ENCODE peak calls at places on chromosome X, in eight cellular contexts. One of them, this sample, is unnamed.
A peak's percentile ranks its signal among the peaks of the same experiment; 100 is the strongest.

GRCh38 chrX:115467961-115468360 is 93.0 kb upstream of the PLS3 start:
- DNase-seq in psoas muscle: no peak
- DNase-seq in testis: no peak
- DNase-seq in CD8-positive, alpha-beta T cell: no peak
- DNase-seq in right cardiac atrium: no peak
- DNase-seq in PC-3: no peak
- DNase-seq in adrenal gland: no peak
- DNase-seq in tibial artery: no peak
- DNase-seq in this sample: no peak

GRCh38 chrX:11756354-11757318 is 1.4 kb upstream of the MSL3 start:
- DNase-seq in psoas muscle: no peak
- DNase-seq in testis: no peak
- DNase-seq in CD8-positive, alpha-beta T cell: no peak
- DNase-seq in right cardiac atrium: no peak
- DNase-seq in PC-3: peak; percentile 56
- DNase-seq in adrenal gland: no peak
- DNase-seq in tibial artery: no peak
- DNase-seq in this sample: no peak

GRCh38 chrX:56728321-56728720 is 722 bp upstream of the NBDY start:
- DNase-seq in psoas muscle: no peak
- DNase-seq in testis: no peak
- DNase-seq in CD8-positive, alpha-beta T cell: no peak
- DNase-seq in right cardiac atrium: no peak
- DNase-seq in PC-3: peak; percentile 17
- DNase-seq in adrenal gland: no peak
- DNase-seq in tibial artery: no peak
- DNase-seq in this sample: no peak

GRCh38 chrX:109845996-109846395 is 112.9 kb upstream of the ACSL4 start:
- DNase-seq in psoas muscle: no peak
- DNase-seq in testis: no peak
- DNase-seq in CD8-positive, alpha-beta T cell: no peak
- DNase-seq in right cardiac atrium: no peak
- DNase-seq in PC-3: no peak
- DNase-seq in adrenal gland: no peak
- DNase-seq in tibial artery: no peak
- DNase-seq in this sample: no peak

GRCh38 chrX:141724186-141724585 is 25.6 kb upstream of the SPANXD start:
- DNase-seq in psoas muscle: no peak
- DNase-seq in testis: no peak
- DNase-seq in CD8-positive, alpha-beta T cell: no peak
- DNase-seq in right cardiac atrium: no peak
- DNase-seq in PC-3: no peak
- DNase-seq in adrenal gland: no peak
- DNase-seq in tibial artery: no peak
- DNase-seq in this sample: no peak

GRCh38 chrX:99051639-99052038 is 1358.4 kb downstream of the PCDH19 start:
- DNase-seq in psoas muscle: no peak
- DNase-seq in testis: no peak
- DNase-seq in CD8-positive, alpha-beta T cell: no peak
- DNase-seq in right cardiac atrium: no peak
- DNase-seq in PC-3: no peak
- DNase-seq in adrenal gland: no peak
- DNase-seq in tibial artery: no peak
- DNase-seq in this sample: no peak

GRCh38 chrX:97844943-97845342 is 961.2 kb downstream of the RPA4 start:
- DNase-seq in psoas muscle: no peak
- DNase-seq in testis: no peak
- DNase-seq in CD8-positive, alpha-beta T cell: no peak
- DNase-seq in right cardiac atrium: peak; percentile 28
- DNase-seq in PC-3: no peak
- DNase-seq in adrenal gland: no peak
- DNase-seq in tibial artery: no peak
- DNase-seq in this sample: no peak

GRCh38 chrX:114267127-114267526 is 316.8 kb upstream of the HTR2C start:
- DNase-seq in psoas muscle: no peak
- DNase-seq in testis: no peak
- DNase-seq in CD8-positive, alpha-beta T cell: no peak
- DNase-seq in right cardiac atrium: no peak
- DNase-seq in PC-3: no peak
- DNase-seq in adrenal gland: no peak
- DNase-seq in tibial artery: no peak
- DNase-seq in this sample: no peak

GRCh38 chrX:135112096-135112729 is 8.1 kb downstream of the ETDB start:
- DNase-seq in psoas muscle: no peak
- DNase-seq in testis: peak; percentile 31
- DNase-seq in CD8-positive, alpha-beta T cell: no peak
- DNase-seq in right cardiac atrium: no peak
- DNase-seq in PC-3: peak; percentile 62
- DNase-seq in adrenal gland: peak; percentile 44
- DNase-seq in tibial artery: no peak
- DNase-seq in this sample: no peak

GRCh38 chrX:20383487-20383886 is 116.8 kb upstream of the RPS6KA3 start:
- DNase-seq in psoas muscle: no peak
- DNase-seq in testis: no peak
- DNase-seq in CD8-positive, alpha-beta T cell: no peak
- DNase-seq in right cardiac atrium: no peak
- DNase-seq in PC-3: no peak
- DNase-seq in adrenal gland: no peak
- DNase-seq in tibial artery: no peak
- DNase-seq in this sample: no peak

GRCh38 chrX:17846045-17846444 is 15.1 kb downstream of the RAI2 start:
- DNase-seq in psoas muscle: no peak
- DNase-seq in testis: no peak
- DNase-seq in CD8-positive, alpha-beta T cell: no peak
- DNase-seq in right cardiac atrium: no peak
- DNase-seq in PC-3: peak; percentile 57
- DNase-seq in adrenal gland: peak; percentile 28
- DNase-seq in tibial artery: no peak
- DNase-seq in this sample: no peak

GRCh38 chrX:94058728-94059382 is 384.8 kb downstream of the FAM133A start:
- DNase-seq in psoas muscle: no peak
- DNase-seq in testis: peak; percentile 48
- DNase-seq in CD8-positive, alpha-beta T cell: no peak
- DNase-seq in right cardiac atrium: no peak
- DNase-seq in PC-3: peak; percentile 39
- DNase-seq in adrenal gland: peak; percentile 27
- DNase-seq in tibial artery: no peak
- DNase-seq in this sample: no peak

GRCh38 chrX:120446503-120446902 is 22.6 kb downstream of the LAMP2 start:
- DNase-seq in psoas muscle: no peak
- DNase-seq in testis: no peak
- DNase-seq in CD8-positive, alpha-beta T cell: no peak
- DNase-seq in right cardiac atrium: no peak
- DNase-seq in PC-3: peak; percentile 46
- DNase-seq in adrenal gland: no peak
- DNase-seq in tibial artery: no peak
- DNase-seq in this sample: no peak

GRCh38 chrX:21740329-21741274 is 17.3 kb downstream of the SMPX start:
- DNase-seq in psoas muscle: peak; percentile 70
- DNase-seq in testis: no peak
- DNase-seq in CD8-positive, alpha-beta T cell: no peak
- DNase-seq in right cardiac atrium: peak; percentile 68
- DNase-seq in PC-3: no peak
- DNase-seq in adrenal gland: no peak
- DNase-seq in tibial artery: peak; percentile 48
- DNase-seq in this sample: no peak

GRCh38 chrX:56761167-56761566 is 32.1 kb downstream of the NBDY start:
- DNase-seq in psoas muscle: peak; percentile 47
- DNase-seq in testis: no peak
- DNase-seq in CD8-positive, alpha-beta T cell: peak; percentile 47
- DNase-seq in right cardiac atrium: no peak
- DNase-seq in PC-3: no peak
- DNase-seq in adrenal gland: no peak
- DNase-seq in tibial artery: no peak
- DNase-seq in this sample: no peak

GRCh38 chrX:101450052-101450451 is 35.2 kb upstream of the ARMCX4 start:
- DNase-seq in psoas muscle: no peak
- DNase-seq in testis: no peak
- DNase-seq in CD8-positive, alpha-beta T cell: no peak
- DNase-seq in right cardiac atrium: no peak
- DNase-seq in PC-3: no peak
- DNase-seq in adrenal gland: no peak
- DNase-seq in tibial artery: no peak
- DNase-seq in this sample: no peak

GRCh38 chrX:48961585-48962091 is 4.2 kb upstream of the OTUD5 start:
- DNase-seq in psoas muscle: no peak
- DNase-seq in testis: peak; percentile 59
- DNase-seq in CD8-positive, alpha-beta T cell: no peak
- DNase-seq in right cardiac atrium: peak; percentile 61
- DNase-seq in PC-3: no peak
- DNase-seq in adrenal gland: peak; percentile 46
- DNase-seq in tibial artery: peak; percentile 29
- DNase-seq in this sample: no peak

GRCh38 chrX:107713205-107714195 is 62.1 kb downstream of the TSC22D3 start:
- DNase-seq in psoas muscle: peak; percentile 56
- DNase-seq in testis: peak; percentile 18
- DNase-seq in CD8-positive, alpha-beta T cell: no peak
- DNase-seq in right cardiac atrium: no peak
- DNase-seq in PC-3: no peak
- DNase-seq in adrenal gland: peak; percentile 34
- DNase-seq in tibial artery: no peak
- DNase-seq in this sample: no peak
- H3K4me1 ChIP-seq in psoas muscle: peaks cover 29% of the 10 kb centered on the region
- H3K4me1 ChIP-seq in testis: peaks cover 15% of the 10 kb centered on the region
- H3K4me1 ChIP-seq in CD8-positive, alpha-beta T cell: peaks cover 61% of the 10 kb centered on the region
- H3K4me1 ChIP-seq in right cardiac atrium: peaks cover 9% of the 10 kb centered on the region
- H3K4me1 ChIP-seq in PC-3: peaks cover 29% of the 10 kb centered on the region
- H3K4me1 ChIP-seq in adrenal gland: peaks cover 39% of the 10 kb centered on the region
- H3K4me1 ChIP-seq in tibial artery: peaks cover 13% of the 10 kb centered on the region
- H3K4me1 ChIP-seq in this sample: peaks cover 18% of the 10 kb centered on the region

GRCh38 chrX:25004040-25004439 is 11.7 kb downstream of the ARX start:
- DNase-seq in psoas muscle: no peak
- DNase-seq in testis: no peak
- DNase-seq in CD8-positive, alpha-beta T cell: no peak
- DNase-seq in right cardiac atrium: no peak
- DNase-seq in PC-3: no peak
- DNase-seq in adrenal gland: no peak
- DNase-seq in tibial artery: no peak
- DNase-seq in this sample: no peak

GRCh38 chrX:25004485-25005032 is 11.2 kb downstream of the ARX start:
- DNase-seq in psoas muscle: no peak
- DNase-seq in testis: no peak
- DNase-seq in CD8-positive, alpha-beta T cell: no peak
- DNase-seq in right cardiac atrium: no peak
- DNase-seq in PC-3: no peak
- DNase-seq in adrenal gland: no peak
- DNase-seq in tibial artery: no peak
- DNase-seq in this sample: no peak

GRCh38 chrX:25001808-25002657 is 13.7 kb downstream of the ARX start:
- DNase-seq in psoas muscle: no peak
- DNase-seq in testis: no peak
- DNase-seq in CD8-positive, alpha-beta T cell: no peak
- DNase-seq in right cardiac atrium: peak; percentile 31
- DNase-seq in PC-3: no peak
- DNase-seq in adrenal gland: no peak
- DNase-seq in tibial artery: no peak
- DNase-seq in this sample: no peak

GRCh38 chrX:25003066-25003849 is 12.5 kb downstream of the ARX start:
- DNase-seq in psoas muscle: no peak
- DNase-seq in testis: no peak
- DNase-seq in CD8-positive, alpha-beta T cell: no peak
- DNase-seq in right cardiac atrium: peak; percentile 17
- DNase-seq in PC-3: no peak
- DNase-seq in adrenal gland: no peak
- DNase-seq in tibial artery: no peak
- DNase-seq in this sample: no peak

GRCh38 chrX:25002658-25003015 is 13.1 kb downstream of the ARX start:
- DNase-seq in psoas muscle: no peak
- DNase-seq in testis: no peak
- DNase-seq in CD8-positive, alpha-beta T cell: no peak
- DNase-seq in right cardiac atrium: peak; percentile 22
- DNase-seq in PC-3: no peak
- DNase-seq in adrenal gland: no peak
- DNase-seq in tibial artery: no peak
- DNase-seq in this sample: no peak
- H3K4me3 ChIP-seq in psoas muscle: no peak overlapping the region
- H3K4me3 ChIP-seq in testis: peak overlapping the region; percentile 37
- H3K4me3 ChIP-seq in CD8-positive, alpha-beta T cell: no peak overlapping the region
- H3K4me3 ChIP-seq in right cardiac atrium: peak overlapping the region; percentile 30
- H3K4me3 ChIP-seq in PC-3: no peak overlapping the region
- H3K4me3 ChIP-seq in adrenal gland: no peak overlapping the region
- H3K4me3 ChIP-seq in tibial artery: no peak overlapping the region
- H3K4me3 ChIP-seq in this sample: peak overlapping the region; percentile 29

DNA sequence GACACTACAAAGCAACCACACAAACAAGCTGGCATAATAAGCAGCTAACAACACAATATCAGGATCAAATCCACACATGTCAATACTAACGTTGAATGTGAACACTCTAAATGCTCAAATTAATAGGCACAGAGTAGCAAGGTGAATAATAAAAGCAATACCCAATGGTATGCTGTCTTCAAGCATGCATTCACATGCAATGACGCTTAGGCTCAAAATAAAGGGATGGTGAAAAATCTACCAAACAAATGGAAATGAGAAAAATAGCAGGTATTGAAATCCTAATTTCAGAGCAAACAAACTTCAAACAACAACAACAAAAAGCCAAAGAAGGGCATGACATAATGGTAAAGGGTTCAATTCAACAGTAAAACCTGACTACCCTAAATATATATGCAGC is 74.0 kb upstream of the FAM47B start:
- DNase-seq in psoas muscle: no peak
- DNase-seq in testis: no peak
- DNase-seq in CD8-positive, alpha-beta T cell: no peak
- DNase-seq in right cardiac atrium: no peak
- DNase-seq in PC-3: no peak
- DNase-seq in adrenal gland: no peak
- DNase-seq in tibial artery: no peak
- DNase-seq in this sample: no peak
- H3K4me1 ChIP-seq in psoas muscle: no peaks in the 10 kb centered on the region
- H3K4me1 ChIP-seq in testis: no peaks in the 10 kb centered on the region
- H3K4me1 ChIP-seq in CD8-positive, alpha-beta T cell: no peaks in the 10 kb centered on the region
- H3K4me1 ChIP-seq in right cardiac atrium: no peaks in the 10 kb centered on the region
- H3K4me1 ChIP-seq in PC-3: peaks cover 9% of the 10 kb centered on the region
- H3K4me1 ChIP-seq in adrenal gland: no peaks in the 10 kb centered on the region
- H3K4me1 ChIP-seq in tibial artery: no peaks in the 10 kb centered on the region
- H3K4me1 ChIP-seq in this sample: no peaks in the 10 kb centered on the region

GRCh38 chrX:74535633-74536141 is 78.7 kb downstream of the RLIM start:
- DNase-seq in psoas muscle: peak; percentile 92
- DNase-seq in testis: peak; percentile 70
- DNase-seq in CD8-positive, alpha-beta T cell: peak; percentile 59
- DNase-seq in right cardiac atrium: peak; percentile 89
- DNase-seq in PC-3: peak; percentile 66
- DNase-seq in adrenal gland: peak; percentile 69
- DNase-seq in tibial artery: peak; percentile 61
- DNase-seq in this sample: peak; percentile 6

GRCh38 chrX:74536142-74537010 is 78.0 kb downstream of the RLIM start:
- DNase-seq in psoas muscle: peak; percentile 91
- DNase-seq in testis: peak; percentile 79
- DNase-seq in CD8-positive, alpha-beta T cell: peak; percentile 53
- DNase-seq in right cardiac atrium: peak; percentile 95
- DNase-seq in PC-3: peak; percentile 78
- DNase-seq in adrenal gland: peak; percentile 88
- DNase-seq in tibial artery: peak; percentile 80
- DNase-seq in this sample: peak; percentile 36

GRCh38 chrX:74534569-74535038 is 79.8 kb downstream of the RLIM start:
- DNase-seq in psoas muscle: no peak
- DNase-seq in testis: no peak
- DNase-seq in CD8-positive, alpha-beta T cell: no peak
- DNase-seq in right cardiac atrium: no peak
- DNase-seq in PC-3: no peak
- DNase-seq in adrenal gland: no peak
- DNase-seq in tibial artery: no peak
- DNase-seq in this sample: no peak

GRCh38 chrX:74537011-74537390 is 77.4 kb downstream of the RLIM start:
- DNase-seq in psoas muscle: peak; percentile 57
- DNase-seq in testis: peak; percentile 54
- DNase-seq in CD8-positive, alpha-beta T cell: no peak
- DNase-seq in right cardiac atrium: peak; percentile 68
- DNase-seq in PC-3: no peak
- DNase-seq in adrenal gland: no peak
- DNase-seq in tibial artery: peak; percentile 20
- DNase-seq in this sample: peak; percentile 15

GRCh38 chrX:74535211-74535621 is 79.2 kb downstream of the RLIM start:
- DNase-seq in psoas muscle: no peak
- DNase-seq in testis: peak; percentile 40
- DNase-seq in CD8-positive, alpha-beta T cell: no peak
- DNase-seq in right cardiac atrium: no peak
- DNase-seq in PC-3: peak; percentile 54
- DNase-seq in adrenal gland: peak; percentile 42
- DNase-seq in tibial artery: peak; percentile 21
- DNase-seq in this sample: peak; percentile 57
- H3K4me3 ChIP-seq in psoas muscle: peak overlapping the region; percentile 72
- H3K4me3 ChIP-seq in testis: peak overlapping the region; percentile 32
- H3K4me3 ChIP-seq in CD8-positive, alpha-beta T cell: peak overlapping the region; percentile 65
- H3K4me3 ChIP-seq in right cardiac atrium: peak overlapping the region; percentile 53
- H3K4me3 ChIP-seq in PC-3: peak overlapping the region; percentile 71
- H3K4me3 ChIP-seq in adrenal gland: no peak overlapping the region
- H3K4me3 ChIP-seq in tibial artery: peak overlapping the region; percentile 55
- H3K4me3 ChIP-seq in this sample: peak overlapping the region; percentile 50